ENCODE peak calls at places on chromosome 13, in five cellular contexts. P, C, Y, Z and N are unnamed samples.

GRCh38 chr13:79423801-79424642 is 18.0 kb upstream of the RBM26 start:
- DNase-seq in P (no peak), C (no peak), Y (no peak), Z (peak; percentile 73), N (peak; percentile 25)

GRCh38 chr13:26946675-26947342 is 186.2 kb upstream of the GPR12 start:
- DNase-seq in P (no peak), C (no peak), Y (no peak), Z (peak; percentile 81), N (peak; percentile 49)

GRCh38 chr13:38308736-38309135 is 40.9 kb upstream of the UFM1 start:
- DNase-seq in P (no peak), C (no peak), Y (no peak), Z (peak; percentile 71), N (peak; percentile 82)

GRCh38 chr13:80979035-80979641 is 638.2 kb upstream of the SPRY2 start:
- DNase-seq in P (no peak), C (no peak), Y (peak; percentile 42), Z (peak; percentile 59), N (peak; percentile 46)

GRCh38 chr13:101179021-101179420 is 237.3 kb downstream of the NALCN start:
- DNase-seq in P (no peak), C (no peak), Y (no peak), Z (no peak), N (no peak)

GRCh38 chr13:75251188-75251587 is 230.8 kb downstream of the TBC1D4 start:
- DNase-seq in P (no peak), C (no peak), Y (no peak), Z (no peak), N (no peak)

GRCh38 chr13:113495494-113496251 is 5.2 kb upstream of the DCUN1D2 start:
- DNase-seq in P (no peak), C (no peak), Y (no peak), Z (peak; percentile 55), N (no peak)

GRCh38 chr13:113458218-113459065 is 5.2 kb upstream of the ADPRHL1 start:
- DNase-seq in P (no peak), C (no peak), Y (no peak), Z (peak; percentile 8), N (no peak)

GRCh38 chr13:79353698-79354097 is 52.4 kb downstream of the RBM26 start:
- DNase-seq in P (no peak), C (no peak), Y (no peak), Z (no peak), N (no peak)

GRCh38 chr13:113061796-113062425 is 43.7 kb upstream of the F7 start:
- DNase-seq in P (peak; percentile 19), C (no peak), Y (no peak), Z (no peak), N (no peak)

GRCh38 chr13:107299717-107300116 is 731.8 kb upstream of the ARGLU1 start:
- DNase-seq in P (no peak), C (no peak), Y (no peak), Z (no peak), N (no peak)

GRCh38 chr13:107296804-107297203 is 728.9 kb upstream of the ARGLU1 start:
- DNase-seq in P (no peak), C (no peak), Y (no peak), Z (peak; percentile 20), N (peak; percentile 46)

GRCh38 chr13:107305178-107305577 is 737.2 kb upstream of the ARGLU1 start:
- DNase-seq in P (no peak), C (no peak), Y (no peak), Z (peak; percentile 25), N (no peak)

DNA sequence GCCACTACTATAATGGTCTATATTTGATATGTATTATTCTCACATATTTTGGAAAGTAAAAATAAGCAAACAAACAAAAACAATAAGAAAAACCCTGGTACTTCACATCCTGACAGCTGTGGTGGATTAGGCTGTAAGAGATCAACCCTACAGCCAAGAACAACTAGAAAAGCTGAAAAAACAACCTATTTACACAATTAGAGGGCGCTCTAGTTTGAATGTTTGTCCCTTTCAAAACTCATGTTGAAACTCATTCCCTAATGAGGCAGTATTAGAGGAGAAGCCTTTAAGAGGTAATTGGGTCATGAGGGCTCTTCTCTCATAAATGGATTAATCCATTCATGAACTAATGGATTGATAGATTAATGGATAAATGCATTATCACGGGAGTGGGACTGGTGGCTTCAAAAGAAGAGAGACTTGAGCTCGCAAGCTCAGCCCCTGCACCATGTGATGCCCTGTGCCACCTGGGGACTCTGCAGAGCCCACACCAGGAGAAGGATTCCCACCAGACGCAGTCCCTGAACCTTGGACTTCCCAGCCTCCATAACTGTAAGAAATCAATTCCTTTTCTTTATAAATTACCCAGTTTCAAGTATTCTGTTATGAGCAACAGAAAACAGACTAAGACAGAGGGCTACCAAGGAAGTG is 733.9 kb upstream of the ARGLU1 start:
- DNase-seq in P (no peak), C (no peak), Y (no peak), Z (peak; percentile 27), N (no peak)
- TF ChIP-seq CTCF in P (no peak), C (no peak), Y (no peak), Z (peak; percentile 34), N (no peak)

GRCh38 chr13:66468656-66469055 is 761.5 kb downstream of the PCDH9 start:
- DNase-seq in P (no peak), C (no peak), Y (no peak), Z (no peak), N (no peak)
- TF ChIP-seq CTCF in P (no peak), C (no peak), Y (no peak), Z (no peak), N (no peak)

GRCh38 chr13:42247883-42248282 is 24.1 kb upstream of the AKAP11 start:
- DNase-seq in P (no peak), C (no peak), Y (no peak), Z (no peak), N (no peak)
- TF ChIP-seq CTCF in P (no peak), C (no peak), Y (no peak), Z (no peak), N (no peak)

GRCh38 chr13:49213539-49213938 is 6.6 kb upstream of the MLNR start:
- DNase-seq in P (no peak), C (no peak), Y (no peak), Z (no peak), N (no peak)

GRCh38 chr13:49217962-49218492 is 2.1 kb upstream of the MLNR start:
- DNase-seq in P (no peak), C (no peak), Y (no peak), Z (no peak), N (no peak)

GRCh38 chr13:49213997-49214916 is 5.9 kb upstream of the MLNR start:
- DNase-seq in P (no peak), C (no peak), Y (no peak), Z (no peak), N (no peak)

GRCh38 chr13:49216334-49216733 is 3.8 kb upstream of the MLNR start:
- DNase-seq in P (no peak), C (no peak), Y (no peak), Z (no peak), N (no peak)

GRCh38 chr13:49214917-49215376 is 5.2 kb upstream of the MLNR start:
- DNase-seq in P (peak; percentile 71), C (no peak), Y (no peak), Z (peak; percentile 30), N (no peak)
- TF ChIP-seq CTCF in P (no peak), C (no peak), Y (no peak), Z (no peak), N (no peak)

GRCh38 chr13:33110713-33111413 is 94.6 kb downstream of the KL start:
- DNase-seq in P (no peak), C (no peak), Y (no peak), Z (no peak), N (no peak)

GRCh38 chr13:33110386-33110712 is 94.1 kb downstream of the KL start:
- DNase-seq in P (no peak), C (no peak), Y (no peak), Z (no peak), N (no peak)

GRCh38 chr13:33108620-33109019 is 92.4 kb downstream of the KL start:
- DNase-seq in P (no peak), C (no peak), Y (no peak), Z (no peak), N (no peak)

GRCh38 chr13:33109801-33110200 is 93.6 kb downstream of the KL start:
- DNase-seq in P (no peak), C (no peak), Y (no peak), Z (no peak), N (no peak)

DNA sequence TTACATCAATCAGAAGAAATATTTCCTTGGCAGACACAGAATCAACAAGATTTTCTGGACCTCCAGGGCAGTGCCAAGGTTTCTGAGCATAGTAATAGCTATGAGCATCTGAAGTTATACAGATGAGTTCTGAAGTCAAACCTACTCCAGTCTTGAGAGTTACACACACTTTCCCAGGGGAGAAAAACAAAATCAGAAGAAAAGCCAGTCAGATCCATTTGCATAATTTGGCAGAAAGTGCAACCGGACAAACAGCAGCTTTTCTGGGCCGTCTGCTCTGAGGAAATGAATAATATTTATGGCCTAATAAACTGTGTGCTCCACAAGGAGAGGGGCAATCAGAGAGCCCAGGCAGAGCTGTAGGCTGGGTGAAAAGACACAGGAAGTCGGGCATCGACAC is 93.1 kb downstream of the KL start:
- DNase-seq in P (no peak), C (no peak), Y (no peak), Z (peak; percentile 67), N (no peak)
- TF ChIP-seq CTCF in P (no peak), C (no peak), Y (no peak), Z (no peak), N (no peak)

GRCh38 chr13:44406617-44407016 is 33.0 kb downstream of the SERP2 start:
- DNase-seq in P (no peak), C (no peak), Y (no peak), Z (no peak), N (no peak)

GRCh38 chr13:44403720-44404063 is 30.1 kb downstream of the SERP2 start:
- DNase-seq in P (no peak), C (no peak), Y (no peak), Z (no peak), N (no peak)

GRCh38 chr13:44402902-44403719 is 29.5 kb downstream of the SERP2 start:
- DNase-seq in P (no peak), C (peak; percentile 92), Y (no peak), Z (no peak), N (no peak)

GRCh38 chr13:44407379-44407778 is 33.8 kb downstream of the SERP2 start:
- DNase-seq in P (no peak), C (no peak), Y (no peak), Z (no peak), N (no peak)

GRCh38 chr13:44404261-44405139 is 30.9 kb downstream of the SERP2 start:
- DNase-seq in P (no peak), C (peak; percentile 60), Y (no peak), Z (no peak), N (no peak)
- TF ChIP-seq CTCF in P (no peak), C (no peak), Y (no peak), Z (no peak), N (no peak)

GRCh38 chr13:85261757-85262346 is 537.4 kb downstream of the SLITRK6 start:
- DNase-seq in P (no peak), C (no peak), Y (no peak), Z (no peak), N (peak; percentile 22)
- TF ChIP-seq CTCF in P (no peak), C (no peak), Y (peak; percentile 72), Z (no peak), N (peak; percentile 57)